ENCODE peak calls at places on chromosomes 6 and 20, in nine cellular contexts. E is ovary, S is suprapubic skin, R is stomach, U is Peyer's patch, M is breast epithelium, A is transverse colon, B is right lobe of liver, W is esophagus squamous epithelium. N is an unnamed sample.

GRCh38 chr6:123733180-123733579 is 70.5 kb upstream of the NKAIN2 start:
- DNase-seq in E (no peak), S (no peak), R (no peak), U (no peak), M (no peak), A (no peak), B (no peak), W (no peak), N (no peak)

GRCh38 chr6:141580988-141581387 is 551.7 kb upstream of the GJE1 start:
- DNase-seq in E (no peak), S (no peak), R (no peak), U (no peak), M (no peak), A (no peak), B (no peak), W (no peak), N (no peak)

GRCh38 chr20:13494019-13494418 is 144.7 kb downstream of the TASP1 start:
- DNase-seq in E (no peak), S (no peak), R (no peak), U (no peak), M (no peak), A (no peak), B (no peak), W (no peak), N (no peak)

GRCh38 chr20:34111057-34111711 is 859 bp downstream of the EIF2S2 start:
- DNase-seq in E (no peak), S (no peak), R (no peak), U (no peak), M (no peak), A (peak; percentile 18), B (peak; percentile 38), W (no peak), N (no peak)

GRCh38 chr6:161161121-161161520 is 112.7 kb downstream of the AGPAT4 start:
- DNase-seq in E (no peak), S (peak; percentile 79), R (no peak), U (no peak), M (no peak), A (no peak), B (no peak), W (no peak), N (no peak)

GRCh38 chr6:22940571-22941290 is 371.4 kb downstream of the HDGFL1 start:
- DNase-seq in E (no peak), S (no peak), R (no peak), U (no peak), M (no peak), A (no peak), B (no peak), W (no peak), N (no peak)

GRCh38 chr6:79234150-79235022 is at the start of gene HMGN3:
- DNase-seq in E (peak; percentile 94), S (peak; percentile 97), R (peak; percentile 97), U (peak; percentile 90), M (peak; percentile 95), A (peak; percentile 96), B (peak; percentile 96), W (peak; percentile 79), N (peak; percentile 96)

GRCh38 chr6:27863962-27864905 is 48.0 kb downstream of the OR2B2 start:
- DNase-seq in E (peak; percentile 30), S (no peak), R (no peak), U (peak; percentile 54), M (no peak), A (peak; percentile 17), B (no peak), W (no peak), N (no peak)

GRCh38 chr20:51070635-51071034 is 47.7 kb upstream of the KCNG1 start:
- DNase-seq in E (no peak), S (no peak), R (no peak), U (no peak), M (no peak), A (no peak), B (no peak), W (no peak), N (no peak)

GRCh38 chr6:21679761-21680265 is 86.3 kb downstream of the SOX4 start:
- DNase-seq in E (no peak), S (no peak), R (no peak), U (no peak), M (no peak), A (no peak), B (no peak), W (no peak), N (no peak)

GRCh38 chr20:61252601-61253263 is 671 bp downstream of the CDH4 start:
- DNase-seq in E (no peak), S (no peak), R (no peak), U (peak; percentile 39), M (no peak), A (no peak), B (no peak), W (no peak), N (no peak)

GRCh38 chr20:43963872-43964791 is 49.5 kb downstream of the TOX2 start:
- DNase-seq in E (no peak), S (no peak), R (no peak), U (no peak), M (no peak), A (peak; percentile 22), B (peak; percentile 44), W (no peak), N (peak; percentile 57)

GRCh38 chr6:35054106-35054742 is 86.9 kb downstream of the TCP11 start:
- DNase-seq in E (no peak), S (no peak), R (no peak), U (no peak), M (no peak), A (no peak), B (no peak), W (no peak), N (no peak)

GRCh38 chr6:164967102-164967501 is 342.3 kb downstream of the C6orf118 start:
- DNase-seq in E (no peak), S (no peak), R (no peak), U (no peak), M (no peak), A (no peak), B (no peak), W (no peak), N (no peak)

GRCh38 chr6:107511410-107512070 is 21.6 kb downstream of the SOBP start:
- DNase-seq in E (no peak), S (no peak), R (no peak), U (no peak), M (no peak), A (no peak), B (no peak), W (no peak), N (peak; percentile 71)

GRCh38 chr20:259991-260390 is 2.5 kb downstream of the DEFB132 start:
- DNase-seq in E (no peak), S (no peak), R (no peak), U (no peak), M (no peak), A (no peak), B (no peak), W (no peak), N (no peak)

GRCh38 chr6:88339816-88340215 is 173.7 kb upstream of the CNR1 start:
- DNase-seq in E (no peak), S (no peak), R (no peak), U (no peak), M (no peak), A (no peak), B (no peak), W (no peak), N (no peak)

GRCh38 chr6:17278289-17279061 is 2.7 kb upstream of the RBM24 start:
- DNase-seq in E (no peak), S (no peak), R (no peak), U (no peak), M (no peak), A (no peak), B (no peak), W (no peak), N (no peak)

GRCh38 chr6:116840091-116840490 is 11.2 kb upstream of the GPRC6A start:
- DNase-seq in E (no peak), S (no peak), R (no peak), U (no peak), M (no peak), A (no peak), B (no peak), W (no peak), N (no peak)

GRCh38 chr20:1973921-1974440 is 19.9 kb downstream of the PDYN start:
- DNase-seq in E (no peak), S (no peak), R (no peak), U (no peak), M (no peak), A (no peak), B (no peak), W (no peak), N (no peak)
- TF ChIP-seq POLR2A in E (no peak), S (no peak), R (no peak), U (no peak), M (no peak), A (no peak), B (no peak), W (no peak), N (no peak)

GRCh38 chr6:160060221-160060620 is 61.4 kb upstream of the SLC22A1 start:
- DNase-seq in E (no peak), S (no peak), R (no peak), U (no peak), M (no peak), A (no peak), B (no peak), W (no peak), N (no peak)
- H3K27ac ChIP-seq in E (no peak overlapping the region), S (no peak overlapping the region), R (no peak overlapping the region), U (no peak overlapping the region), M (no peak overlapping the region), A (no peak overlapping the region), B (peak overlapping the region; percentile 5), W (no peak overlapping the region), N (no peak overlapping the region)

DNA sequence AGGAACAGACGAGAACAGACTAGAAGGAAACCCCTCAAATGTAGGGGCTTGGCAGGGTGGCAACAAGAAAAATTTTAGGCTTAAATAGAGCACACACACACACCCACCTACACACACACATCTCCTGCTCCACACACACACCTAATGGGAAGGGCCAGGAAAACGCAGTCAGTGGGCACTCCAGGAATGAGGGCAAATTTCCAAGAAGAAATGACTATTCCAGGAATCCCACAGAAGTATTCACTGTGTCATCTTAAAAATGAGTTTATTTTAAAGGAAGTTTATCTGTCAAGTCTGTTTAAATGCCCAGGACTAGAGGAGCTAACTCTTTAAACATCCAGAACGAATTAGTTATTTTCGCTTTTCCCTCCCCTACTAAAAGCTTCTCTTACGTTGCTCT is 13.0 kb downstream of the ALDH8A1 start:
- DNase-seq in E (no peak), S (no peak), R (no peak), U (no peak), M (no peak), A (no peak), B (no peak), W (no peak), N (no peak)
- H3K4me3 ChIP-seq in E (no peak overlapping the region), S (no peak overlapping the region), R (no peak overlapping the region), U (no peak overlapping the region), M (no peak overlapping the region), A (no peak overlapping the region), B (no peak overlapping the region), W (no peak overlapping the region), N (no peak overlapping the region)

DNA sequence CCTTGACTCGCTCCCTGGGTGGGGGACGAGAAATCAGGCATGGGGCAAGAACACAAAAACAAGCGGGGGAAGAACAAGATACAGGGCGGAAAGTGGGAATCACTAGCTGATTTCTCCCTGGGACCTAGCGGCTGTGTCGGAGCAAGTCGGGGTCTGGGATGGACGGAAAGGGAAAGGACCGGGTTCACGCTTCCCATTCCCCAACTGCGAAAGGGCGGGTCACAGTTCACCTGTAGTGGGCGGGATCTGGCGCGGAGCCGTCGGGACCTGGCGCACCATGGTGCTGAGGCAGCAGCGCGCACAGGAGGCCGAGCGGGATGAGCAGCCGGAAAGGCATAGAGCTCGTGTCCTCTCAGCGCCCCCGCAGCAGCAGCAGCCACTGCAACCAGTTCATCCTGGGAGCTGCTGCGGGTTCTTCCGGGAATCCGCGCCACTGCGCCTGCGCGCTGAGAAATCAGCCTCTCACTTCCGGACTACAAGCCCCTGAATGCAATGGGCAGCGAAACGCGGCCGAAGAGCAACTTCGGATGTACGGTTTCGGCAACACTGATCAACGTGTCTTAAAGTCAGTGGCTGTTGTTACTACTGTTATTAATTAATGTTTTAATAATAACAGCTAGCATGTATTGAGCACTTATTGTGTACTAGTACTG is at the start of gene EDEM2:
- DNase-seq in E (peak; percentile 94), S (peak; percentile 96), R (peak; percentile 94), U (peak; percentile 94), M (peak; percentile 90), A (peak; percentile 95), B (peak; percentile 95), W (peak; percentile 48), N (peak; percentile 93)
- TF ChIP-seq POLR2A in E (peak; percentile 41), S (peak; percentile 33), R (no peak), U (peak; percentile 72), M (peak; percentile 31), A (peak; percentile 68), B (peak; percentile 66), W (peak; percentile 67), N (peak; percentile 73)